ENCODE peak calls at places on chromosomes 1 and 21, in five cellular contexts. One of them, this sample, is unnamed.

GRCh38 chr21:45294509-45295291 is 7.0 kb upstream of the POFUT2 start:
- DNase-seq in heart right ventricle: peak; percentile 92
- DNase-seq in IMR-90: peak; percentile 100
- DNase-seq in CD4-positive, CD25-positive, alpha-beta regulatory T cell: no peak
- DNase-seq in endodermal cell: peak; percentile 83
- DNase-seq in this sample: no peak

GRCh38 chr1:243513726-243514491 is 258.1 kb downstream of the SDCCAG8 start:
- DNase-seq in heart right ventricle: no peak
- DNase-seq in IMR-90: peak; percentile 18
- DNase-seq in CD4-positive, CD25-positive, alpha-beta regulatory T cell: no peak
- DNase-seq in endodermal cell: no peak
- DNase-seq in this sample: no peak

GRCh38 chr1:242530761-242531160 is 6.3 kb upstream of the PLD5 start:
- DNase-seq in heart right ventricle: no peak
- DNase-seq in IMR-90: no peak
- DNase-seq in CD4-positive, CD25-positive, alpha-beta regulatory T cell: no peak
- DNase-seq in endodermal cell: no peak
- DNase-seq in this sample: no peak

GRCh38 chr21:44364151-44365053 is 11.0 kb downstream of the TRPM2 start:
- DNase-seq in heart right ventricle: no peak
- DNase-seq in IMR-90: no peak
- DNase-seq in CD4-positive, CD25-positive, alpha-beta regulatory T cell: no peak
- DNase-seq in endodermal cell: peak; percentile 69
- DNase-seq in this sample: no peak

GRCh38 chr21:26842300-26842699 is 2.9 kb downstream of the ADAMTS1 start:
- DNase-seq in heart right ventricle: peak; percentile 12
- DNase-seq in IMR-90: peak; percentile 64
- DNase-seq in CD4-positive, CD25-positive, alpha-beta regulatory T cell: no peak
- DNase-seq in endodermal cell: no peak
- DNase-seq in this sample: no peak

GRCh38 chr1:170604065-170604464 is 59.9 kb upstream of the PRRX1 start:
- DNase-seq in heart right ventricle: no peak
- DNase-seq in IMR-90: peak; percentile 35
- DNase-seq in CD4-positive, CD25-positive, alpha-beta regulatory T cell: no peak
- DNase-seq in endodermal cell: no peak
- DNase-seq in this sample: no peak

GRCh38 chr1:165257969-165258459 is 98.5 kb downstream of the LMX1A start:
- DNase-seq in heart right ventricle: peak; percentile 62
- DNase-seq in IMR-90: peak; percentile 17
- DNase-seq in CD4-positive, CD25-positive, alpha-beta regulatory T cell: no peak
- DNase-seq in endodermal cell: peak; percentile 96
- DNase-seq in this sample: peak; percentile 83

GRCh38 chr1:197320991-197321531 is 53.0 kb downstream of the CRB1 start:
- DNase-seq in heart right ventricle: peak; percentile 4
- DNase-seq in IMR-90: peak; percentile 4
- DNase-seq in CD4-positive, CD25-positive, alpha-beta regulatory T cell: no peak
- DNase-seq in endodermal cell: no peak
- DNase-seq in this sample: no peak

GRCh38 chr1:65001238-65001792 is 35.0 kb upstream of the JAK1 start:
- DNase-seq in heart right ventricle: peak; percentile 89
- DNase-seq in IMR-90: peak; percentile 68
- DNase-seq in CD4-positive, CD25-positive, alpha-beta regulatory T cell: peak; percentile 54
- DNase-seq in endodermal cell: peak; percentile 81
- DNase-seq in this sample: no peak

GRCh38 chr1:59506952-59507351 is 210.1 kb downstream of the FGGY start:
- DNase-seq in heart right ventricle: no peak
- DNase-seq in IMR-90: peak; percentile 40
- DNase-seq in CD4-positive, CD25-positive, alpha-beta regulatory T cell: no peak
- DNase-seq in endodermal cell: no peak
- DNase-seq in this sample: no peak

GRCh38 chr1:187474266-187474665 is 645.5 kb downstream of the PLA2G4A start:
- DNase-seq in heart right ventricle: no peak
- DNase-seq in IMR-90: peak; percentile 80
- DNase-seq in CD4-positive, CD25-positive, alpha-beta regulatory T cell: no peak
- DNase-seq in endodermal cell: no peak
- DNase-seq in this sample: peak; percentile 79

GRCh38 chr1:25435315-25436103 is 4.8 kb downstream of the MACO1 start:
- DNase-seq in heart right ventricle: no peak
- DNase-seq in IMR-90: no peak
- DNase-seq in CD4-positive, CD25-positive, alpha-beta regulatory T cell: no peak
- DNase-seq in endodermal cell: no peak
- DNase-seq in this sample: no peak

GRCh38 chr1:204181116-204181515 is 15.0 kb upstream of the REN start:
- DNase-seq in heart right ventricle: no peak
- DNase-seq in IMR-90: no peak
- DNase-seq in CD4-positive, CD25-positive, alpha-beta regulatory T cell: no peak
- DNase-seq in endodermal cell: no peak
- DNase-seq in this sample: no peak

GRCh38 chr1:156078728-156079127 is 3.5 kb downstream of the MEX3A start:
- DNase-seq in heart right ventricle: no peak
- DNase-seq in IMR-90: no peak
- DNase-seq in CD4-positive, CD25-positive, alpha-beta regulatory T cell: no peak
- DNase-seq in endodermal cell: peak; percentile 38
- DNase-seq in this sample: no peak

DNA sequence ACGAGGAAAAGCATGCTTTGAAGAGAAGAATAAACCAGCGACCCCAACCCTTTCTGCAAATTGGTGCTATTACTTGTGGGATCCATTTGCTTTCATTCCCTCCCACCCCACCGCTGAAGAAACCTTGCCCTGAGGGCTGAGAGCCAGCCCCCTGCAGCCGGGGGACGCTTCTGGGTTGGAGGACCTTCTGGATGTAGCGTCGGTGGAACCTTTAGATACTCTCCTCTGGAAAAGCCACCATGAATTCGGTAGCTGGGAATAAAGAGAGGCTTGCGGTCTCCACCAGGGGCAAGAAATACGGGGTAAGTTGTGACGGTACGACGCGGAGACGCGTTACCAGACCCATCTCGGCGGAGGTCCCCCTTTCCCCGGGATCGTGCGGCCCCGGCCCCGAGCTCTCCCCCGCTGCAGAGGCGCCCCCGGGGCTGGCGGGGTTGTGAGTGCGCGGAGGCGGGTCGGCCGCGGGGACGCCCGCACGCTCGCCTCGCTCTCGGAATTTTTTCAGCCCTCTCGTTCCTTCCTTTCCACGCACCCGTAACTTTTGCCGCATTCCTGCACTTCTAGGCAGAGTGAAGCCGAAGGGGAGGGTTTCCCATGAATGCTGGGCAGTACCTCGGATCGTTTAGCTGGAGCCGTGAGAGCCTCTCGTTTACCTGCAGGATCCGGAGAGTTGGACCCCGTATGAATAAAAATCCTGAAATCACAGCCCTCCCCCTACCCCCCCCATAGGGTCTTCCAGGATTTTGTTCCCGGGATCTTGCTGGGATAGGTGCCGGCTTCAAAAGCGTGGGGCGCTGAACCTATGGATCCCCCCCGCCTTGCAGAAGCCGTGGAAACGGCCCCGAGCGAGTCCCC is 628 bp downstream of the KIF26B start:
- DNase-seq in heart right ventricle: no peak
- DNase-seq in IMR-90: peak; percentile 15
- DNase-seq in CD4-positive, CD25-positive, alpha-beta regulatory T cell: no peak
- DNase-seq in endodermal cell: peak; percentile 80
- DNase-seq in this sample: no peak
- H3K27me3 ChIP-seq in heart right ventricle: no peaks in the 10 kb centered on the region
- H3K27me3 ChIP-seq in IMR-90: no peaks in the 10 kb centered on the region
- H3K27me3 ChIP-seq in CD4-positive, CD25-positive, alpha-beta regulatory T cell: peaks cover 38% of the 10 kb centered on the region
- H3K27me3 ChIP-seq in endodermal cell: peaks cover 13% of the 10 kb centered on the region
- H3K27me3 ChIP-seq in this sample: peaks cover 36% of the 10 kb centered on the region

DNA sequence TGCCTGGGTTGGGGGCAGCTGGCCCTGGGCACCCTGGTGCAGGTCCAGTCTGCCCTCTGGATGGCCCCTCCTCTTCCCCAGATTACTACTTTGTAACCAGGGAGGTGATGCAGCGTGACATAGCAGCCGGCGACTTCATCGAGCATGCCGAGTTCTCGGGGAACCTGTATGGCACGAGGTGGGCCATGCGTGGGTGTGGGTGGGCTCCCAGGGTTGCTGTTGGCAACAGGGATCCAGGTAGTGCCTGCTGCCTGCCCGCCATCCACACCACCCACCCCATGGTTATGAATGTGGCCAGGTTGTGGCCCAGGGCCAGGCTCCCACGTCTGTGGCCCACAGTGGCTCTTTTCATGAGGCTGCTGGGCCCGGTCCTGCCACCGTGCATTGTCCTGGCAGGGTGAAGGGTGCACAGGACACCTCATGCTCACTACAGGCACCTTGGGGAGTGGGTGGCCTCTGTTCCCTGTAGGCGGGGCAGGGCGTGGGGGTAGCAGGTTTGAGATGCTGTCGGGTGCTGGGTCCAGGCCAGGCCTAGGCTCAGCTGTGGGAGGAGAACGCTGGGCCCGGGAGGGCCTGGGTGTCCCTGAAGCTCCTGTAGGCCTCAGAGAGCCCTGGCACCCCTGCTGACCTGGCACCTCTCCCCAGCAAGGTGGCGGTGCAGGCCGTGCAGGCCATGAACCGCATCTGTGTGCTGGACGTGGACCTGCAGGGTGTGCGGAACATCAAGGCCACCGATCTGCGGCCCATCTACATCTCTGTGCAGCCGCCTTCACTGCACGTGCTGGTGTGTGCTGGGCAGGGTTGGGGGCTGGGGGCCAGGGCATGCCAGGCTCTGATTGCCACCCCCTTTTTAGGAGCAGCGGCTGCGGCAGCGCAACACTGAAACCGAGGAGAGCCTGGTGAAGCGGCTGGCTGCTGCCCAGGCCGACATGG is 2.7 kb upstream of the GJC2 start:
- DNase-seq in heart right ventricle: no peak
- DNase-seq in IMR-90: no peak
- DNase-seq in CD4-positive, CD25-positive, alpha-beta regulatory T cell: peak; percentile 1
- DNase-seq in endodermal cell: no peak
- DNase-seq in this sample: no peak
- H3K4me1 ChIP-seq in heart right ventricle: peaks cover 49% of the 10 kb centered on the region
- H3K4me1 ChIP-seq in IMR-90: peaks cover 34% of the 10 kb centered on the region
- H3K4me1 ChIP-seq in CD4-positive, CD25-positive, alpha-beta regulatory T cell: peaks cover 26% of the 10 kb centered on the region
- H3K4me1 ChIP-seq in endodermal cell: peaks cover 3% of the 10 kb centered on the region
- H3K4me1 ChIP-seq in this sample: no peaks in the 10 kb centered on the region

DNA sequence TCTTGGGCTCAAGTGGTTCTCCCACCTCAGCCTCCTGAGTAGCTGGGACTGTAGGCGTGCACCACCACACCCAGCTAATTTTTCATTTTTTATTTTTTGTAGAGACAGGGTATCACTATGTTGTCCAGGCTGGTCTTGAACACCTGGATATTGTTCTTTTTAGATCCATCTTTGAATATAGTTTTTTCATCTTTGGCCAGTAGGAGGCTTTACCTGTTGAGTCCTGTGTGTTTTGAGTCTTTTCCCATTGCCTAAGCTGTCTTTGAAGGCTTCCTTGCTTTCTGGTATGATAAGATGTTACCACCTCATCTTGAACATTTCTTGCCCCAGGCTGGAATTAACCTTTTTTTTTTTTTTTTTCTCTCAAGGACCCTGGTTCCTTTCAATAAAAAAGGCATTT is 387.8 kb upstream of the RUNX1 start:
- DNase-seq in heart right ventricle: no peak
- DNase-seq in IMR-90: no peak
- DNase-seq in CD4-positive, CD25-positive, alpha-beta regulatory T cell: no peak
- DNase-seq in endodermal cell: no peak
- DNase-seq in this sample: no peak
- H3K4me3 ChIP-seq in heart right ventricle: no peak overlapping the region
- H3K4me3 ChIP-seq in IMR-90: no peak overlapping the region
- H3K4me3 ChIP-seq in CD4-positive, CD25-positive, alpha-beta regulatory T cell: no peak overlapping the region
- H3K4me3 ChIP-seq in endodermal cell: no peak overlapping the region
- H3K4me3 ChIP-seq in this sample: no peak overlapping the region

DNA sequence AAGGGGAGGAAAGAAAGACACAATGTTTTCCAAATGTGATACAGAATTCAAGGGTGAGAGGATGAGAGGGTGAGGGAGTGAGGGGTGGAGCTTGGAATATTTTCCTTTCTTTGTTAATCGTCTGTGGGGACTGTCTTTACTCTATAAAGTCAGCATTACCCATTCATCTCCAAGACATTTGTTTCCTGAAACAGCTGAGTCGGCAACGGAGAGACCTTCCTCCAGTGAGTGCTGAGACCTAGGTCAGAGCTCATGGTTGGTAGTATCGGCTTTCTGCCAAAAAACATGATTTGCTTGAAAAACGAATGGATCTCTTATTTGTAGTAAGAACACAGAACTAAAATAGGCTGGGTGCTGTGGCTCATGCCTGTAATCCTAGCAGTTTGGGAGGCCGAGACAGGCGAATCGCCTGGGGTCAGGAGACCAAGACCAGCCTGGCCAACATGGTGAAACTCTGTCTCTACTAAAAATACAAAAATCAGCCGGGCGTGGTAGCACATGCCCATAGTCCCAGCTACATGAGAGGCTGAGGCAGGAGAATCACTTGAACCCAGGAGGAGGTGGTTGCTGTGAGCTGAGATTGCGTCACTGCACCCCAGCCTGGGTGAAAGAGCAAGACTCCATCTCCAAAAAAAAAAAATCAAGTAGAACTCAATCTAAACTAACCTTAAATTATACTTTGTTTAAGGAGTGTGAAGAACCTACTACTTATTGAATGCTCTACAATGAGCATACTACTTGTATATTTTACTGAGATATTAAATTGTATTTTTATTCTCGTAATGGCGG is 30.3 kb upstream of the RNF186 start:
- DNase-seq in heart right ventricle: no peak
- DNase-seq in IMR-90: no peak
- DNase-seq in CD4-positive, CD25-positive, alpha-beta regulatory T cell: no peak
- DNase-seq in endodermal cell: no peak
- DNase-seq in this sample: peak; percentile 30
- H3K27me3 ChIP-seq in heart right ventricle: no peaks in the 10 kb centered on the region
- H3K27me3 ChIP-seq in IMR-90: peaks cover 12% of the 10 kb centered on the region
- H3K27me3 ChIP-seq in CD4-positive, CD25-positive, alpha-beta regulatory T cell: peaks cover 5% of the 10 kb centered on the region
- H3K27me3 ChIP-seq in endodermal cell: no peaks in the 10 kb centered on the region
- H3K27me3 ChIP-seq in this sample: no peaks in the 10 kb centered on the region

GRCh38 chr1:246199086-246199485 is 308.0 kb downstream of the SMYD3 start:
- DNase-seq in heart right ventricle: no peak
- DNase-seq in IMR-90: no peak
- DNase-seq in CD4-positive, CD25-positive, alpha-beta regulatory T cell: no peak
- DNase-seq in endodermal cell: no peak
- DNase-seq in this sample: peak; percentile 66
- H3K4me1 ChIP-seq in heart right ventricle: no peaks in the 10 kb centered on the region
- H3K4me1 ChIP-seq in IMR-90: no peaks in the 10 kb centered on the region
- H3K4me1 ChIP-seq in CD4-positive, CD25-positive, alpha-beta regulatory T cell: no peaks in the 10 kb centered on the region
- H3K4me1 ChIP-seq in endodermal cell: no peaks in the 10 kb centered on the region
- H3K4me1 ChIP-seq in this sample: peaks cover 15% of the 10 kb centered on the region

This sample was measured in HAP-1.